ENCODE peak calls at places on chromosome 2, in eight cellular contexts. F, A, R, S, G, Y, O and W are unnamed samples. For H3K36me3, the result is how much of the 10 kb centered on the place peaks cover.

GRCh38 chr2:156005999-156006712 is 326.4 kb downstream of the NR4A2 start:
- DNase-seq in F (no peak), A (no peak), R (no peak), S (no peak), G (no peak), Y (no peak), O (no peak), W (no peak)

GRCh38 chr2:64646007-64646880 is 7.5 kb downstream of the SERTAD2 start:
- DNase-seq in F (peak), A (peak), R (peak), S (peak), G (peak), Y (peak), O (peak), W (peak)

GRCh38 chr2:52897511-52898085 is 870.0 kb upstream of the CHAC2 start:
- DNase-seq in F (no peak), A (no peak), R (no peak), S (no peak), G (no peak), Y (no peak), O (no peak), W (no peak)

GRCh38 chr2:3504741-3505140 is 14.6 kb downstream of the ADI1 start:
- DNase-seq in F (no peak), A (no peak), R (no peak), S (no peak), G (no peak), Y (no peak), O (no peak), W (no peak)

GRCh38 chr2:128354161-128354560 is 35.5 kb upstream of the HS6ST1 start:
- DNase-seq in F (no peak), A (no peak), R (no peak), S (no peak), G (no peak), Y (no peak), O (no peak), W (no peak)

GRCh38 chr2:154992826-154993225 is 294.3 kb downstream of the KCNJ3 start:
- DNase-seq in F (no peak), A (no peak), R (no peak), S (peak), G (no peak), Y (no peak), O (no peak), W (no peak)

GRCh38 chr2:24881623-24882022 is 38.4 kb downstream of the ADCY3 start:
- DNase-seq in F (peak), A (no peak), R (no peak), S (no peak), G (no peak), Y (no peak), O (no peak), W (no peak)

GRCh38 chr2:208280933-208281332 is 14.9 kb downstream of the PIKFYVE start:
- DNase-seq in F (no peak), A (no peak), R (no peak), S (no peak), G (no peak), Y (no peak), O (no peak), W (no peak)

GRCh38 chr2:120930236-120930635 is 194.6 kb downstream of the GLI2 start:
- DNase-seq in F (no peak), A (no peak), R (no peak), S (no peak), G (no peak), Y (no peak), O (no peak), W (no peak)

GRCh38 chr2:235277485-235277884 is 216.4 kb upstream of the AGAP1 start:
- DNase-seq in F (no peak), A (no peak), R (no peak), S (no peak), G (no peak), Y (no peak), O (no peak), W (no peak)

GRCh38 chr2:240391111-240392051 is 44.1 kb upstream of the GPC1 start:
- DNase-seq in F (no peak), A (peak), R (no peak), S (no peak), G (no peak), Y (no peak), O (peak), W (peak)

GRCh38 chr2:218833023-218833609 is 1.5 kb upstream of the PRKAG3 start:
- DNase-seq in F (no peak), A (peak), R (no peak), S (peak), G (no peak), Y (no peak), O (no peak), W (no peak)

GRCh38 chr2:120947327-120947726 is 211.7 kb downstream of the GLI2 start:
- DNase-seq in F (no peak), A (no peak), R (no peak), S (no peak), G (no peak), Y (no peak), O (no peak), W (no peak)

GRCh38 chr2:73990531-73990930 is 5.8 kb downstream of the TET3 start:
- DNase-seq in F (no peak), A (no peak), R (no peak), S (no peak), G (no peak), Y (no peak), O (no peak), W (no peak)

GRCh38 chr2:66324924-66325583 is 109.9 kb upstream of the MEIS1 start:
- DNase-seq in F (no peak), A (no peak), R (no peak), S (no peak), G (no peak), Y (no peak), O (no peak), W (no peak)

GRCh38 chr2:157488877-157489276 is 45.0 kb upstream of the CYTIP start:
- DNase-seq in F (no peak), A (no peak), R (no peak), S (peak), G (no peak), Y (peak), O (no peak), W (no peak)

GRCh38 chr2:178220814-178221213 is 26.5 kb downstream of the OSBPL6 start:
- DNase-seq in F (no peak), A (no peak), R (no peak), S (no peak), G (no peak), Y (no peak), O (no peak), W (no peak)

GRCh38 chr2:1865716-1866234 is 121.5 kb upstream of the PXDN start:
- DNase-seq in F (no peak), A (no peak), R (no peak), S (no peak), G (no peak), Y (no peak), O (no peak), W (no peak)

GRCh38 chr2:61045999-61046398 is 19.7 kb upstream of the SANBR start:
- DNase-seq in F (no peak), A (no peak), R (no peak), S (no peak), G (no peak), Y (no peak), O (no peak), W (no peak)

GRCh38 chr2:223104741-223105140 is 52.8 kb downstream of the KCNE4 start:
- DNase-seq in F (no peak), A (no peak), R (no peak), S (no peak), G (no peak), Y (no peak), O (no peak), W (no peak)

GRCh38 chr2:231530099-231531085 is at the start of gene NMUR1:
- DNase-seq in F (peak), A (peak), R (peak), S (peak), G (no peak), Y (peak), O (peak), W (no peak)

GRCh38 chr2:226837334-226837733 is 1.5 kb downstream of the RHBDD1 start:
- DNase-seq in F (no peak), A (no peak), R (no peak), S (no peak), G (no peak), Y (no peak), O (no peak), W (no peak)

GRCh38 chr2:181041661-181042060 is 61.3 kb downstream of the UBE2E3 start:
- DNase-seq in F (no peak), A (no peak), R (no peak), S (no peak), G (no peak), Y (no peak), O (no peak), W (no peak)

DNA sequence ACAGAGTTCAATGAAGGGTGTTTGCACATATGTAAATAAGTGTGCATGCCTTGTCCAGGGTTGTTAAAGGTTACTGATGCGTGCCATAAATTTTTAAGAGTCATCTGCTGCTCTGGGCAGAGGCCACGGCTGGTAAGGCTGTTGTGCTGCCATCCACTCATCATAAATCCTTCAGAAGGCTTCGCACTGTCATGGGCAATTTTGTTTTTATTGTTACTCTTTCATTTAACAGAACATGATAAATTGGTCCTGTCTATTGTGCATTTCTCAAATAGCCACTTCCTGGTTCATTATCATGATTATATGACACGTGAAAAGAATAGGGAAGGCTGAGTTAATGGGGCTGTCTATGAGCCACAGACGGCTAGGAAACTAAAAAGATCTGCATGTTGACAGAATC is 634.3 kb upstream of the SOX11 start:
- DNase-seq in F (no peak), A (no peak), R (no peak), S (no peak), G (no peak), Y (no peak), O (no peak), W (no peak)
- TF ChIP-seq POLR2AphosphoS5 in F (no peak), A (no peak), R (no peak), S (no peak), G (no peak), Y (no peak), O (no peak), W (no peak)

GRCh38 chr2:86105252-86105968 is at the start of gene POLR1A:
- DNase-seq in F (peak), A (peak), R (peak), S (peak), G (no peak), Y (peak), O (peak), W (peak)

GRCh38 chr2:86107031-86107430 is 996 bp downstream of the PTCD3 start:
- DNase-seq in F (no peak), A (no peak), R (no peak), S (no peak), G (no peak), Y (no peak), O (no peak), W (no peak)

GRCh38 chr2:86102157-86102556 is 3.5 kb downstream of the POLR1A start:
- DNase-seq in F (no peak), A (no peak), R (no peak), S (no peak), G (no peak), Y (no peak), O (no peak), W (no peak)

GRCh38 chr2:86105969-86106945 is at the start of gene PTCD3:
- DNase-seq in F (peak), A (peak), R (peak), S (peak), G (peak), Y (peak), O (peak), W (peak)
- TF ChIP-seq POLR2A in F (peak), A (peak), R (peak), S (peak), G (peak), Y (no peak), O (peak), W (no peak)

GRCh38 chr2:37361416-37361815 is 17.0 kb downstream of the QPCT start:
- DNase-seq in F (no peak), A (no peak), R (peak), S (no peak), G (no peak), Y (no peak), O (no peak), W (no peak)
- H3K36me3 ChIP-seq in F (under half), A (under half), R (under half), S (under half), G (under half), Y (under half), O (under half), W (under half)

GRCh38 chr2:101630224-101630949 is 67.1 kb upstream of the MAP4K4 start:
- DNase-seq in F (no peak), A (no peak), R (peak), S (no peak), G (no peak), Y (peak), O (no peak), W (no peak)
- TF ChIP-seq POLR2AphosphoS5 in F (no peak), A (no peak), R (no peak), S (no peak), G (no peak), Y (peak), O (peak), W (no peak)

GRCh38 chr2:37925063-37925897 is at the start of gene RMDN2:
- DNase-seq in F (peak), A (peak), R (peak), S (peak), G (peak), Y (peak), O (peak), W (peak)
- TF ChIP-seq POLR2A in F (peak), A (peak), R (peak), S (peak), G (peak), Y (no peak), O (peak), W (no peak)